ENCODE peak calls at places on chromosome 2, in ten cellular contexts. D, E, G, V, N, Y, K, W, R and Q are unnamed samples.
A peak's percentile ranks its signal among the peaks of the same experiment; 100 is the strongest.

GRCh38 chr2:98615481-98615880 is 7.1 kb downstream of the UNC50 start:
- DNase-seq in R (no peak), K (no peak), E (no peak), N (no peak), G (no peak), Y (no peak), W (no peak), D (no peak), V (no peak), Q (no peak)

GRCh38 chr2:131030478-131030971 is 62.7 kb downstream of the FAM168B start:
- DNase-seq in D (no peak), V (no peak), G (no peak), Y (peak; percentile 80), R (no peak), E (peak; percentile 64), N (peak; percentile 57), K (no peak), W (no peak), Q (no peak)

GRCh38 chr2:187150667-187151066 is 297.4 kb downstream of the CALCRL start:
- DNase-seq in V (no peak), D (peak; percentile 57), W (no peak), R (no peak), E (no peak), K (no peak), N (no peak), Y (no peak), G (peak; percentile 15), Q (no peak)

GRCh38 chr2:216967889-216968288 is 108.0 kb upstream of the TNP1 start:
- DNase-seq in W (no peak), D (no peak), K (peak; percentile 38), G (no peak), V (no peak), R (no peak), Y (no peak), E (no peak), N (no peak), Q (no peak)

GRCh38 chr2:234558642-234559041 is 61.8 kb upstream of the ARL4C start:
- DNase-seq in W (no peak), E (no peak), N (no peak), G (no peak), D (no peak), V (no peak), K (no peak), R (no peak), Y (no peak), Q (no peak)

GRCh38 chr2:23518481-23519333 is 133.7 kb downstream of the KLHL29 start:
- DNase-seq in V (no peak), N (no peak), Y (no peak), D (no peak), G (no peak), R (no peak), E (peak; percentile 66), K (no peak), W (no peak), Q (no peak)

GRCh38 chr2:136423516-136423996 is 305.6 kb upstream of the CXCR4 start:
- DNase-seq in W (no peak), V (peak; percentile 72), G (peak; percentile 90), Y (peak; percentile 85), K (peak; percentile 63), R (peak; percentile 73), D (peak; percentile 83), N (peak; percentile 83), E (peak; percentile 94), Q (peak; percentile 65)

GRCh38 chr2:32210767-32211408 is 45.2 kb downstream of the SLC30A6 start:
- DNase-seq in Y (no peak), W (no peak), D (no peak), N (no peak), V (no peak), E (no peak), K (no peak), R (no peak), G (no peak), Q (no peak)

GRCh38 chr2:55883339-55883738 is 40.2 kb downstream of the EFEMP1 start:
- DNase-seq in K (peak; percentile 34), V (no peak), E (no peak), D (peak; percentile 32), W (no peak), G (no peak), R (no peak), N (no peak), Y (no peak), Q (no peak)

GRCh38 chr2:197502201-197502600 is 2.0 kb downstream of the HSPE1 start:
- DNase-seq in Y (no peak), D (no peak), W (no peak), V (no peak), N (no peak), G (no peak), E (no peak), R (no peak), K (no peak), Q (no peak)
- H3K4me3 ChIP-seq in Y (peak overlapping the region; percentile 92), D (peak overlapping the region; percentile 100), W (peak overlapping the region; percentile 58), V (peak overlapping the region; percentile 89), N (no peak overlapping the region), G (no peak overlapping the region), E (no peak overlapping the region), R (no peak overlapping the region), K (peak overlapping the region; percentile 91), Q (no peak overlapping the region)

GRCh38 chr2:222595573-222595972 is 60.3 kb downstream of the FARSB start:
- DNase-seq in W (no peak), G (no peak), K (no peak), Y (no peak), E (no peak), R (no peak), V (no peak), N (no peak), D (peak; percentile 35), Q (no peak)
- H3K36me3 ChIP-seq in W (peaks cover 28% of the 10 kb centered on the region), G (no peaks in the 10 kb centered on the region), K (peaks cover 37% of the 10 kb centered on the region), Y (peaks cover 56% of the 10 kb centered on the region), E (peaks cover 33% of the 10 kb centered on the region), R (peaks cover 98% of the 10 kb centered on the region), V (peaks cover 59% of the 10 kb centered on the region), N (peaks cover 41% of the 10 kb centered on the region), D (peaks cover 67% of the 10 kb centered on the region), Q (peaks cover 73% of the 10 kb centered on the region)

GRCh38 chr2:8675543-8675942 is 6.3 kb upstream of the ID2 start:
- DNase-seq in D (no peak), E (no peak), W (no peak), V (no peak), K (no peak), G (no peak), Y (no peak), R (no peak), N (no peak), Q (no peak)

GRCh38 chr2:8678731-8679566 is 2.9 kb upstream of the ID2 start:
- DNase-seq in N (peak; percentile 98), R (peak; percentile 96), W (no peak), V (peak; percentile 95), G (peak; percentile 99), D (peak; percentile 98), K (peak; percentile 96), E (peak; percentile 96), Y (peak; percentile 93), Q (peak; percentile 99)

GRCh38 chr2:8676191-8676914 is 5.5 kb upstream of the ID2 start:
- DNase-seq in K (peak; percentile 90), R (peak; percentile 9), V (peak; percentile 53), G (peak; percentile 85), Y (peak; percentile 90), E (peak; percentile 87), D (peak; percentile 94), W (no peak), N (peak; percentile 90), Q (peak; percentile 87)

GRCh38 chr2:8677646-8678592 is 3.9 kb upstream of the ID2 start:
- DNase-seq in G (peak; percentile 77), E (peak; percentile 84), Y (peak; percentile 85), N (peak; percentile 75), K (peak; percentile 53), V (peak; percentile 47), D (peak; percentile 67), W (no peak), R (peak; percentile 58), Q (peak; percentile 84)

GRCh38 chr2:8676915-8677645 is 4.8 kb upstream of the ID2 start:
- DNase-seq in V (peak; percentile 38), Y (peak; percentile 84), D (peak; percentile 56), G (peak; percentile 61), W (no peak), N (no peak), K (no peak), R (peak; percentile 18), E (no peak), Q (peak; percentile 80)
- H3K4me3 ChIP-seq in V (peak overlapping the region; percentile 77), Y (peak overlapping the region; percentile 63), D (peak overlapping the region; percentile 79), G (peak overlapping the region; percentile 32), W (no peak overlapping the region), N (peak overlapping the region; percentile 63), K (peak overlapping the region; percentile 81), R (peak overlapping the region; percentile 46), E (peak overlapping the region; percentile 49), Q (peak overlapping the region; percentile 17)

GRCh38 chr2:215395687-215396460 is 40.0 kb downstream of the FN1 start:
- DNase-seq in N (no peak), K (no peak), D (no peak), V (no peak), Y (no peak), R (no peak), E (no peak), G (no peak), W (no peak), Q (no peak)
- H3K36me3 ChIP-seq in N (peaks cover 44% of the 10 kb centered on the region), K (peaks cover 65% of the 10 kb centered on the region), D (peaks cover 97% of the 10 kb centered on the region), V (peaks cover 62% of the 10 kb centered on the region), Y (peaks cover 71% of the 10 kb centered on the region), R (peaks cover 88% of the 10 kb centered on the region), E (no peaks in the 10 kb centered on the region), G (peaks cover 4% of the 10 kb centered on the region), W (no peaks in the 10 kb centered on the region), Q (no peaks in the 10 kb centered on the region)

GRCh38 chr2:96739051-96739632 is 722 bp downstream of the LMAN2L start:
- DNase-seq in Y (no peak), N (no peak), W (no peak), E (no peak), G (no peak), D (peak; percentile 8), V (no peak), R (no peak), K (no peak), Q (no peak)

GRCh38 chr2:96734899-96735585 is 4.8 kb downstream of the LMAN2L start:
- DNase-seq in N (no peak), V (no peak), Y (no peak), D (peak; percentile 72), W (no peak), R (no peak), K (no peak), E (no peak), G (no peak), Q (no peak)

GRCh38 chr2:96737251-96737650 is 2.6 kb downstream of the LMAN2L start:
- DNase-seq in K (no peak), G (no peak), Y (no peak), R (no peak), N (no peak), D (no peak), W (no peak), V (no peak), E (no peak), Q (no peak)

GRCh38 chr2:96739633-96740428 is at the start of gene LMAN2L:
- DNase-seq in E (peak; percentile 97), Y (peak; percentile 93), V (peak; percentile 98), K (peak; percentile 97), N (peak; percentile 98), D (peak; percentile 99), W (peak; percentile 74), G (peak; percentile 97), R (peak; percentile 94), Q (peak; percentile 96)

GRCh38 chr2:96737831-96738230 is 2.0 kb downstream of the LMAN2L start:
- DNase-seq in D (no peak), N (no peak), Y (no peak), E (no peak), K (no peak), V (no peak), G (no peak), R (no peak), W (no peak), Q (no peak)
- H3K4me3 ChIP-seq in D (no peak overlapping the region), N (no peak overlapping the region), Y (no peak overlapping the region), E (no peak overlapping the region), K (no peak overlapping the region), V (peak overlapping the region; percentile 7), G (no peak overlapping the region), R (no peak overlapping the region), W (no peak overlapping the region), Q (no peak overlapping the region)